ENCODE peak calls at places on chromosomes 16 and 17, in nine cellular contexts. One of them, this sample, is unnamed.
A peak's percentile ranks its signal among the peaks of the same experiment; 100 is the strongest.

GRCh38 chr16:77183137-77183536 is 7.9 kb upstream of the MON1B start:
- DNase-seq in lower lobe of right lung: no peak
- DNase-seq in esophagus squamous epithelium: no peak
- DNase-seq in fibroblast of lung: no peak
- DNase-seq in bronchial epithelial cell: peak; percentile 66
- DNase-seq in type B pancreatic cell: no peak
- DNase-seq in A549: no peak
- DNase-seq in uterus: no peak
- DNase-seq in mammary epithelial cell: peak; percentile 10
- DNase-seq in this sample: no peak

GRCh38 chr17:56629450-56630187 is 36.1 kb downstream of the NOG start:
- DNase-seq in lower lobe of right lung: no peak
- DNase-seq in esophagus squamous epithelium: no peak
- DNase-seq in fibroblast of lung: peak; percentile 9
- DNase-seq in bronchial epithelial cell: peak; percentile 3
- DNase-seq in type B pancreatic cell: no peak
- DNase-seq in A549: peak; percentile 77
- DNase-seq in uterus: no peak
- DNase-seq in mammary epithelial cell: no peak
- DNase-seq in this sample: no peak

GRCh38 chr17:16328997-16329396 is 24.3 kb downstream of the CENPV start:
- DNase-seq in lower lobe of right lung: no peak
- DNase-seq in esophagus squamous epithelium: no peak
- DNase-seq in fibroblast of lung: no peak
- DNase-seq in bronchial epithelial cell: peak; percentile 8
- DNase-seq in type B pancreatic cell: no peak
- DNase-seq in A549: peak; percentile 63
- DNase-seq in uterus: no peak
- DNase-seq in mammary epithelial cell: peak; percentile 11
- DNase-seq in this sample: no peak

GRCh38 chr17:79645022-79645776 is 34.3 kb upstream of the RBFOX3 start:
- DNase-seq in lower lobe of right lung: no peak
- DNase-seq in esophagus squamous epithelium: no peak
- DNase-seq in fibroblast of lung: no peak
- DNase-seq in bronchial epithelial cell: no peak
- DNase-seq in type B pancreatic cell: peak; percentile 60
- DNase-seq in A549: no peak
- DNase-seq in uterus: peak; percentile 7
- DNase-seq in mammary epithelial cell: no peak
- DNase-seq in this sample: no peak

GRCh38 chr16:73414636-73415035 is 366.7 kb upstream of the ZFHX3 start:
- DNase-seq in lower lobe of right lung: no peak
- DNase-seq in esophagus squamous epithelium: no peak
- DNase-seq in fibroblast of lung: peak; percentile 36
- DNase-seq in bronchial epithelial cell: no peak
- DNase-seq in type B pancreatic cell: no peak
- DNase-seq in A549: no peak
- DNase-seq in uterus: no peak
- DNase-seq in mammary epithelial cell: no peak
- DNase-seq in this sample: no peak

GRCh38 chr17:51461578-51462004 is 201.2 kb downstream of the UTP18 start:
- DNase-seq in lower lobe of right lung: peak; percentile 52
- DNase-seq in esophagus squamous epithelium: no peak
- DNase-seq in fibroblast of lung: peak; percentile 15
- DNase-seq in bronchial epithelial cell: peak; percentile 21
- DNase-seq in type B pancreatic cell: peak; percentile 75
- DNase-seq in A549: peak; percentile 81
- DNase-seq in uterus: no peak
- DNase-seq in mammary epithelial cell: peak; percentile 24
- DNase-seq in this sample: no peak

GRCh38 chr16:57842606-57843005 is 40.3 kb upstream of the KIFC3 start:
- DNase-seq in lower lobe of right lung: no peak
- DNase-seq in esophagus squamous epithelium: no peak
- DNase-seq in fibroblast of lung: no peak
- DNase-seq in bronchial epithelial cell: no peak
- DNase-seq in type B pancreatic cell: no peak
- DNase-seq in A549: no peak
- DNase-seq in uterus: no peak
- DNase-seq in mammary epithelial cell: no peak
- DNase-seq in this sample: no peak

GRCh38 chr16:80580109-80580832 is 39.5 kb downstream of the DYNLRB2 start:
- DNase-seq in lower lobe of right lung: no peak
- DNase-seq in esophagus squamous epithelium: no peak
- DNase-seq in fibroblast of lung: no peak
- DNase-seq in bronchial epithelial cell: peak; percentile 23
- DNase-seq in type B pancreatic cell: no peak
- DNase-seq in A549: no peak
- DNase-seq in uterus: no peak
- DNase-seq in mammary epithelial cell: peak; percentile 30
- DNase-seq in this sample: no peak

GRCh38 chr17:31318298-31319190 is 2.9 kb downstream of the EVI2A start:
- DNase-seq in lower lobe of right lung: no peak
- DNase-seq in esophagus squamous epithelium: no peak
- DNase-seq in fibroblast of lung: peak; percentile 93
- DNase-seq in bronchial epithelial cell: peak; percentile 69
- DNase-seq in type B pancreatic cell: no peak
- DNase-seq in A549: no peak
- DNase-seq in uterus: peak; percentile 73
- DNase-seq in mammary epithelial cell: peak; percentile 86
- DNase-seq in this sample: no peak

GRCh38 chr17:72021417-72022041 is 99.3 kb upstream of the SOX9 start:
- DNase-seq in lower lobe of right lung: no peak
- DNase-seq in esophagus squamous epithelium: no peak
- DNase-seq in fibroblast of lung: no peak
- DNase-seq in bronchial epithelial cell: no peak
- DNase-seq in type B pancreatic cell: no peak
- DNase-seq in A549: no peak
- DNase-seq in uterus: no peak
- DNase-seq in mammary epithelial cell: no peak
- DNase-seq in this sample: no peak

GRCh38 chr17:72024457-72024856 is 96.4 kb upstream of the SOX9 start:
- DNase-seq in lower lobe of right lung: no peak
- DNase-seq in esophagus squamous epithelium: no peak
- DNase-seq in fibroblast of lung: no peak
- DNase-seq in bronchial epithelial cell: no peak
- DNase-seq in type B pancreatic cell: no peak
- DNase-seq in A549: no peak
- DNase-seq in uterus: no peak
- DNase-seq in mammary epithelial cell: no peak
- DNase-seq in this sample: no peak

GRCh38 chr17:72022328-72022727 is 98.5 kb upstream of the SOX9 start:
- DNase-seq in lower lobe of right lung: no peak
- DNase-seq in esophagus squamous epithelium: no peak
- DNase-seq in fibroblast of lung: no peak
- DNase-seq in bronchial epithelial cell: no peak
- DNase-seq in type B pancreatic cell: no peak
- DNase-seq in A549: no peak
- DNase-seq in uterus: no peak
- DNase-seq in mammary epithelial cell: no peak
- DNase-seq in this sample: no peak

GRCh38 chr17:72030067-72030899 is 90.5 kb upstream of the SOX9 start:
- DNase-seq in lower lobe of right lung: peak; percentile 41
- DNase-seq in esophagus squamous epithelium: no peak
- DNase-seq in fibroblast of lung: peak; percentile 68
- DNase-seq in bronchial epithelial cell: peak; percentile 28
- DNase-seq in type B pancreatic cell: peak; percentile 68
- DNase-seq in A549: peak; percentile 88
- DNase-seq in uterus: no peak
- DNase-seq in mammary epithelial cell: peak; percentile 53
- DNase-seq in this sample: no peak

GRCh38 chr17:72025113-72025512 is 95.7 kb upstream of the SOX9 start:
- DNase-seq in lower lobe of right lung: no peak
- DNase-seq in esophagus squamous epithelium: no peak
- DNase-seq in fibroblast of lung: no peak
- DNase-seq in bronchial epithelial cell: no peak
- DNase-seq in type B pancreatic cell: no peak
- DNase-seq in A549: no peak
- DNase-seq in uterus: no peak
- DNase-seq in mammary epithelial cell: no peak
- DNase-seq in this sample: no peak
- TF ChIP-seq CTCF in lower lobe of right lung: no peak
- TF ChIP-seq CTCF in esophagus squamous epithelium: no peak
- TF ChIP-seq CTCF in fibroblast of lung: no peak
- TF ChIP-seq CTCF in bronchial epithelial cell: no peak
- TF ChIP-seq CTCF in type B pancreatic cell: no peak
- TF ChIP-seq CTCF in A549: no peak
- TF ChIP-seq CTCF in uterus: no peak
- TF ChIP-seq CTCF in mammary epithelial cell: no peak
- TF ChIP-seq CTCF in this sample: no peak

DNA sequence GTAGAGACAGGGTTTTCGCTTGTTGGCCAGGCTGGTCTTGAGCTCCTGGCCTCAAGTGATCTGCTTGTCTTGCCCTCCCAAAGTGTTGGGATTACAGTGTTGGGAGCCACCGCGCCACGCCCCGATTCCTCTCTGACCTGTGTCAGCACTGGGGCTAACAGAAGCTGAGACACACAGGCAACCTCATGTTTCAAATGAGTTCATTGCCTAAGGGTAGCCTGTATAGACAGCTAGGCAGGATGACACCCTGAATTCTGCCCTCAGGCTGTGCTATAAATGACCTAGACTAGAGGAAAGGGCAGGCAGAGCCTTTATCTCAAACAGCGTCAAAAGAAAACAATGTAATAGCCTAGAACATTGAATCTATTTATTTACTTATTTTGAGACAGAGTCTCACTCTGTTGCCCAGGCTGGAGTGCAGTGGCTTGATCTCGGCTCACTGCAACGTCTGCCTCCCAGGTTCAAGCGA is 2.3 kb upstream of the CDK3 start:
- DNase-seq in lower lobe of right lung: no peak
- DNase-seq in esophagus squamous epithelium: no peak
- DNase-seq in fibroblast of lung: no peak
- DNase-seq in bronchial epithelial cell: no peak
- DNase-seq in type B pancreatic cell: no peak
- DNase-seq in A549: no peak
- DNase-seq in uterus: no peak
- DNase-seq in mammary epithelial cell: no peak
- DNase-seq in this sample: no peak
- TF ChIP-seq CTCF in lower lobe of right lung: no peak
- TF ChIP-seq CTCF in esophagus squamous epithelium: no peak
- TF ChIP-seq CTCF in fibroblast of lung: no peak
- TF ChIP-seq CTCF in bronchial epithelial cell: no peak
- TF ChIP-seq CTCF in type B pancreatic cell: no peak
- TF ChIP-seq CTCF in A549: no peak
- TF ChIP-seq CTCF in uterus: no peak
- TF ChIP-seq CTCF in mammary epithelial cell: no peak
- TF ChIP-seq CTCF in this sample: no peak

GRCh38 chr16:49465661-49466528 is 92.3 kb downstream of the C16orf78 start:
- DNase-seq in lower lobe of right lung: no peak
- DNase-seq in esophagus squamous epithelium: no peak
- DNase-seq in fibroblast of lung: no peak
- DNase-seq in bronchial epithelial cell: no peak
- DNase-seq in type B pancreatic cell: peak; percentile 32
- DNase-seq in A549: no peak
- DNase-seq in uterus: no peak
- DNase-seq in mammary epithelial cell: no peak
- DNase-seq in this sample: no peak

GRCh38 chr16:49466529-49466831 is 92.9 kb downstream of the C16orf78 start:
- DNase-seq in lower lobe of right lung: no peak
- DNase-seq in esophagus squamous epithelium: no peak
- DNase-seq in fibroblast of lung: no peak
- DNase-seq in bronchial epithelial cell: no peak
- DNase-seq in type B pancreatic cell: no peak
- DNase-seq in A549: no peak
- DNase-seq in uterus: no peak
- DNase-seq in mammary epithelial cell: no peak
- DNase-seq in this sample: no peak

GRCh38 chr16:49464093-49464492 is 90.5 kb downstream of the C16orf78 start:
- DNase-seq in lower lobe of right lung: no peak
- DNase-seq in esophagus squamous epithelium: no peak
- DNase-seq in fibroblast of lung: no peak
- DNase-seq in bronchial epithelial cell: no peak
- DNase-seq in type B pancreatic cell: peak; percentile 20
- DNase-seq in A549: no peak
- DNase-seq in uterus: no peak
- DNase-seq in mammary epithelial cell: no peak
- DNase-seq in this sample: no peak

GRCh38 chr16:49463529-49463928 is 89.9 kb downstream of the C16orf78 start:
- DNase-seq in lower lobe of right lung: no peak
- DNase-seq in esophagus squamous epithelium: no peak
- DNase-seq in fibroblast of lung: no peak
- DNase-seq in bronchial epithelial cell: no peak
- DNase-seq in type B pancreatic cell: peak; percentile 61
- DNase-seq in A549: no peak
- DNase-seq in uterus: no peak
- DNase-seq in mammary epithelial cell: no peak
- DNase-seq in this sample: no peak

GRCh38 chr16:49464877-49465504 is 91.4 kb downstream of the C16orf78 start:
- DNase-seq in lower lobe of right lung: peak; percentile 34
- DNase-seq in esophagus squamous epithelium: no peak
- DNase-seq in fibroblast of lung: no peak
- DNase-seq in bronchial epithelial cell: no peak
- DNase-seq in type B pancreatic cell: peak; percentile 66
- DNase-seq in A549: no peak
- DNase-seq in uterus: no peak
- DNase-seq in mammary epithelial cell: no peak
- DNase-seq in this sample: no peak
- TF ChIP-seq CTCF in lower lobe of right lung: peak; percentile 21
- TF ChIP-seq CTCF in esophagus squamous epithelium: no peak
- TF ChIP-seq CTCF in fibroblast of lung: no peak
- TF ChIP-seq CTCF in bronchial epithelial cell: no peak
- TF ChIP-seq CTCF in type B pancreatic cell: peak; percentile 83
- TF ChIP-seq CTCF in A549: no peak
- TF ChIP-seq CTCF in uterus: no peak
- TF ChIP-seq CTCF in mammary epithelial cell: no peak
- TF ChIP-seq CTCF in this sample: peak; percentile 7

GRCh38 chr16:16146380-16147315 is 76.6 kb downstream of the ABCC6 start:
- DNase-seq in lower lobe of right lung: no peak
- DNase-seq in esophagus squamous epithelium: no peak
- DNase-seq in fibroblast of lung: no peak
- DNase-seq in bronchial epithelial cell: no peak
- DNase-seq in type B pancreatic cell: no peak
- DNase-seq in A549: no peak
- DNase-seq in uterus: no peak
- DNase-seq in mammary epithelial cell: no peak
- DNase-seq in this sample: no peak

GRCh38 chr16:16143941-16144340 is 79.4 kb downstream of the ABCC6 start:
- DNase-seq in lower lobe of right lung: no peak
- DNase-seq in esophagus squamous epithelium: no peak
- DNase-seq in fibroblast of lung: no peak
- DNase-seq in bronchial epithelial cell: no peak
- DNase-seq in type B pancreatic cell: no peak
- DNase-seq in A549: no peak
- DNase-seq in uterus: no peak
- DNase-seq in mammary epithelial cell: no peak
- DNase-seq in this sample: no peak

GRCh38 chr16:16143038-16143763 is 80.1 kb downstream of the ABCC6 start:
- DNase-seq in lower lobe of right lung: no peak
- DNase-seq in esophagus squamous epithelium: no peak
- DNase-seq in fibroblast of lung: no peak
- DNase-seq in bronchial epithelial cell: peak; percentile 21
- DNase-seq in type B pancreatic cell: no peak
- DNase-seq in A549: peak; percentile 69
- DNase-seq in uterus: no peak
- DNase-seq in mammary epithelial cell: no peak
- DNase-seq in this sample: no peak

GRCh38 chr16:16144416-16144815 is 78.9 kb downstream of the ABCC6 start:
- DNase-seq in lower lobe of right lung: no peak
- DNase-seq in esophagus squamous epithelium: no peak
- DNase-seq in fibroblast of lung: no peak
- DNase-seq in bronchial epithelial cell: peak; percentile 96
- DNase-seq in type B pancreatic cell: no peak
- DNase-seq in A549: no peak
- DNase-seq in uterus: no peak
- DNase-seq in mammary epithelial cell: peak; percentile 98
- DNase-seq in this sample: no peak

GRCh38 chr16:16145286-16145685 is 78.0 kb downstream of the ABCC6 start:
- DNase-seq in lower lobe of right lung: no peak
- DNase-seq in esophagus squamous epithelium: no peak
- DNase-seq in fibroblast of lung: no peak
- DNase-seq in bronchial epithelial cell: no peak
- DNase-seq in type B pancreatic cell: no peak
- DNase-seq in A549: no peak
- DNase-seq in uterus: no peak
- DNase-seq in mammary epithelial cell: no peak
- DNase-seq in this sample: no peak
- TF ChIP-seq CTCF in lower lobe of right lung: no peak
- TF ChIP-seq CTCF in esophagus squamous epithelium: no peak
- TF ChIP-seq CTCF in fibroblast of lung: no peak
- TF ChIP-seq CTCF in bronchial epithelial cell: no peak
- TF ChIP-seq CTCF in type B pancreatic cell: no peak
- TF ChIP-seq CTCF in A549: no peak
- TF ChIP-seq CTCF in uterus: no peak
- TF ChIP-seq CTCF in mammary epithelial cell: no peak
- TF ChIP-seq CTCF in this sample: no peak